ENCODE peak calls at places on chromosome 11, in eight cellular contexts. N, O, H, S, G, M, L and C are unnamed samples.

GRCh38 chr11:64745523-64746328 is 1.8 kb upstream of the RASGRP2 start:
- DNase-seq in N (peak), O (no peak), H (peak), S (peak), G (no peak), M (peak), L (peak), C (peak)

GRCh38 chr11:33770236-33770635 is 4.1 kb downstream of the FBXO3 start:
- DNase-seq in N (no peak), O (no peak), H (no peak), S (no peak), G (no peak), M (no peak), L (no peak), C (no peak)

GRCh38 chr11:9760180-9760550 is 96.3 kb downstream of the SWAP70 start:
- DNase-seq in N (no peak), O (peak), H (peak), S (peak), G (no peak), M (no peak), L (no peak), C (peak)

GRCh38 chr11:44904261-44905080 is 46.2 kb downstream of the TP53I11 start:
- DNase-seq in N (no peak), O (no peak), H (no peak), S (no peak), G (no peak), M (no peak), L (no peak), C (no peak)

GRCh38 chr11:73182824-73183321 is 35.2 kb upstream of the P2RY2 start:
- DNase-seq in N (no peak), O (no peak), H (no peak), S (no peak), G (no peak), M (no peak), L (no peak), C (no peak)

GRCh38 chr11:116421529-116422185 is 351.1 kb downstream of the BUD13 start:
- DNase-seq in N (no peak), O (no peak), H (no peak), S (no peak), G (no peak), M (no peak), L (no peak), C (no peak)

GRCh38 chr11:126391970-126392637 is 36.6 kb downstream of the ST3GAL4 start:
- DNase-seq in N (no peak), O (no peak), H (no peak), S (no peak), G (no peak), M (no peak), L (no peak), C (peak)

GRCh38 chr11:109564241-109564640 is 142.3 kb downstream of the C11orf87 start:
- DNase-seq in N (no peak), O (no peak), H (no peak), S (no peak), G (no peak), M (no peak), L (no peak), C (no peak)